ENCODE peak calls at places on chromosomes 6 and 20, in nine cellular contexts. One of them, this sample, is unnamed.

GRCh38 chr20:49729780-49730179 is 16.1 kb upstream of the B4GALT5 start:
- DNase-seq in AG09319: peak
- DNase-seq in T-helper 9 cell: no peak
- DNase-seq in omental fat pad: no peak
- DNase-seq in hepatocyte: no peak
- DNase-seq in left kidney: no peak
- DNase-seq in germinal center: no peak
- DNase-seq in AG20443: peak
- DNase-seq in fibroblast of pulmonary artery: peak
- DNase-seq in this sample: no peak

GRCh38 chr6:53960311-53960710 is 150.9 kb upstream of the MLIP start:
- DNase-seq in left kidney: no peak
- DNase-seq in AG20443: peak
- DNase-seq in germinal center: no peak
- DNase-seq in T-helper 9 cell: no peak
- DNase-seq in AG09319: no peak
- DNase-seq in omental fat pad: no peak
- DNase-seq in fibroblast of pulmonary artery: no peak
- DNase-seq in hepatocyte: no peak
- DNase-seq in this sample: no peak

GRCh38 chr6:154878866-154879491 is 116.1 kb upstream of the TIAM2 start:
- DNase-seq in fibroblast of pulmonary artery: peak
- DNase-seq in left kidney: no peak
- DNase-seq in germinal center: no peak
- DNase-seq in T-helper 9 cell: no peak
- DNase-seq in omental fat pad: no peak
- DNase-seq in AG20443: no peak
- DNase-seq in AG09319: no peak
- DNase-seq in hepatocyte: no peak
- DNase-seq in this sample: no peak

GRCh38 chr20:48604426-48604825 is 223.4 kb downstream of the PREX1 start:
- DNase-seq in left kidney: no peak
- DNase-seq in omental fat pad: no peak
- DNase-seq in AG20443: no peak
- DNase-seq in AG09319: no peak
- DNase-seq in T-helper 9 cell: no peak
- DNase-seq in germinal center: no peak
- DNase-seq in hepatocyte: no peak
- DNase-seq in fibroblast of pulmonary artery: no peak
- DNase-seq in this sample: no peak

GRCh38 chr6:133551847-133552331 is 310.7 kb downstream of the EYA4 start:
- DNase-seq in left kidney: peak
- DNase-seq in AG09319: peak
- DNase-seq in omental fat pad: no peak
- DNase-seq in germinal center: no peak
- DNase-seq in fibroblast of pulmonary artery: peak
- DNase-seq in T-helper 9 cell: no peak
- DNase-seq in hepatocyte: peak
- DNase-seq in AG20443: peak
- DNase-seq in this sample: no peak

GRCh38 chr6:25009351-25009750 is 73.6 kb upstream of the RIPOR2 start:
- DNase-seq in germinal center: no peak
- DNase-seq in T-helper 9 cell: no peak
- DNase-seq in omental fat pad: no peak
- DNase-seq in AG20443: no peak
- DNase-seq in fibroblast of pulmonary artery: no peak
- DNase-seq in AG09319: no peak
- DNase-seq in hepatocyte: no peak
- DNase-seq in left kidney: no peak
- DNase-seq in this sample: no peak

GRCh38 chr6:16108996-16109658 is 19.8 kb upstream of the MYLIP start:
- DNase-seq in T-helper 9 cell: no peak
- DNase-seq in AG09319: no peak
- DNase-seq in germinal center: no peak
- DNase-seq in hepatocyte: peak
- DNase-seq in omental fat pad: no peak
- DNase-seq in fibroblast of pulmonary artery: peak
- DNase-seq in AG20443: no peak
- DNase-seq in left kidney: peak
- DNase-seq in this sample: peak

GRCh38 chr6:27672113-27672799 is 199.4 kb upstream of the ZNF184 start:
- DNase-seq in hepatocyte: peak
- DNase-seq in AG09319: no peak
- DNase-seq in left kidney: peak
- DNase-seq in AG20443: no peak
- DNase-seq in omental fat pad: no peak
- DNase-seq in germinal center: no peak
- DNase-seq in T-helper 9 cell: no peak
- DNase-seq in fibroblast of pulmonary artery: no peak
- DNase-seq in this sample: peak

GRCh38 chr6:35146453-35146852 is 5.3 kb upstream of the TCP11 start:
- DNase-seq in left kidney: peak
- DNase-seq in T-helper 9 cell: no peak
- DNase-seq in hepatocyte: peak
- DNase-seq in omental fat pad: no peak
- DNase-seq in fibroblast of pulmonary artery: peak
- DNase-seq in AG09319: peak
- DNase-seq in AG20443: peak
- DNase-seq in germinal center: no peak
- DNase-seq in this sample: peak

GRCh38 chr6:146741609-146742008 is 142.8 kb downstream of the ADGB start:
- DNase-seq in fibroblast of pulmonary artery: peak
- DNase-seq in left kidney: no peak
- DNase-seq in AG20443: no peak
- DNase-seq in germinal center: no peak
- DNase-seq in T-helper 9 cell: no peak
- DNase-seq in AG09319: no peak
- DNase-seq in omental fat pad: no peak
- DNase-seq in hepatocyte: no peak
- DNase-seq in this sample: no peak

GRCh38 chr20:56595746-56596478 is 33.2 kb upstream of the TFAP2C start:
- DNase-seq in T-helper 9 cell: no peak
- DNase-seq in AG09319: no peak
- DNase-seq in AG20443: no peak
- DNase-seq in hepatocyte: no peak
- DNase-seq in germinal center: no peak
- DNase-seq in fibroblast of pulmonary artery: no peak
- DNase-seq in left kidney: no peak
- DNase-seq in omental fat pad: no peak
- DNase-seq in this sample: no peak

GRCh38 chr20:25250508-25250907 is 2.6 kb downstream of the PYGB start:
- DNase-seq in omental fat pad: no peak
- DNase-seq in AG09319: no peak
- DNase-seq in AG20443: no peak
- DNase-seq in hepatocyte: peak
- DNase-seq in germinal center: no peak
- DNase-seq in left kidney: peak
- DNase-seq in T-helper 9 cell: no peak
- DNase-seq in fibroblast of pulmonary artery: no peak
- DNase-seq in this sample: no peak

GRCh38 chr20:56631990-56632327 is 2.9 kb downstream of the TFAP2C start:
- DNase-seq in hepatocyte: no peak
- DNase-seq in omental fat pad: no peak
- DNase-seq in germinal center: no peak
- DNase-seq in AG20443: peak
- DNase-seq in left kidney: no peak
- DNase-seq in fibroblast of pulmonary artery: no peak
- DNase-seq in T-helper 9 cell: no peak
- DNase-seq in AG09319: no peak
- DNase-seq in this sample: no peak

GRCh38 chr6:107731422-107732319 is 92.4 kb downstream of the SCML4 start:
- DNase-seq in omental fat pad: no peak
- DNase-seq in left kidney: no peak
- DNase-seq in AG09319: no peak
- DNase-seq in germinal center: peak
- DNase-seq in fibroblast of pulmonary artery: no peak
- DNase-seq in AG20443: no peak
- DNase-seq in hepatocyte: peak
- DNase-seq in T-helper 9 cell: no peak
- DNase-seq in this sample: no peak

GRCh38 chr6:166304106-166304505 is 4.1 kb downstream of the PRR18 start:
- DNase-seq in left kidney: no peak
- DNase-seq in fibroblast of pulmonary artery: no peak
- DNase-seq in AG09319: no peak
- DNase-seq in hepatocyte: no peak
- DNase-seq in germinal center: no peak
- DNase-seq in omental fat pad: no peak
- DNase-seq in T-helper 9 cell: no peak
- DNase-seq in AG20443: no peak
- DNase-seq in this sample: no peak

GRCh38 chr6:163122365-163122764 is 292.2 kb upstream of the QKI start:
- DNase-seq in germinal center: no peak
- DNase-seq in left kidney: no peak
- DNase-seq in AG20443: no peak
- DNase-seq in omental fat pad: no peak
- DNase-seq in fibroblast of pulmonary artery: no peak
- DNase-seq in AG09319: no peak
- DNase-seq in hepatocyte: no peak
- DNase-seq in T-helper 9 cell: no peak
- DNase-seq in this sample: no peak

GRCh38 chr6:131643262-131643631 is 6.1 kb downstream of the ENPP3 start:
- DNase-seq in T-helper 9 cell: no peak
- DNase-seq in hepatocyte: no peak
- DNase-seq in AG20443: no peak
- DNase-seq in AG09319: no peak
- DNase-seq in germinal center: no peak
- DNase-seq in left kidney: no peak
- DNase-seq in fibroblast of pulmonary artery: no peak
- DNase-seq in omental fat pad: no peak
- DNase-seq in this sample: no peak

GRCh38 chr20:844473-845225 is 11.1 kb downstream of the FAM110A start:
- DNase-seq in left kidney: peak
- DNase-seq in AG09319: peak
- DNase-seq in T-helper 9 cell: peak
- DNase-seq in fibroblast of pulmonary artery: peak
- DNase-seq in omental fat pad: peak
- DNase-seq in hepatocyte: peak
- DNase-seq in AG20443: peak
- DNase-seq in germinal center: peak
- DNase-seq in this sample: peak

GRCh38 chr6:126063512-126064146 is 77.3 kb downstream of the TRMT11 start:
- DNase-seq in T-helper 9 cell: no peak
- DNase-seq in omental fat pad: no peak
- DNase-seq in fibroblast of pulmonary artery: no peak
- DNase-seq in left kidney: peak
- DNase-seq in AG09319: no peak
- DNase-seq in AG20443: no peak
- DNase-seq in germinal center: no peak
- DNase-seq in hepatocyte: peak
- DNase-seq in this sample: no peak

GRCh38 chr6:13427838-13428527 is 59.4 kb downstream of the GFOD1 start:
- DNase-seq in AG09319: no peak
- DNase-seq in AG20443: no peak
- DNase-seq in omental fat pad: no peak
- DNase-seq in T-helper 9 cell: peak
- DNase-seq in fibroblast of pulmonary artery: no peak
- DNase-seq in left kidney: peak
- DNase-seq in hepatocyte: no peak
- DNase-seq in germinal center: peak
- DNase-seq in this sample: no peak

GRCh38 chr6:113082691-113083090 is 735.6 kb downstream of the RFPL4B start:
- DNase-seq in left kidney: peak
- DNase-seq in AG09319: peak
- DNase-seq in omental fat pad: no peak
- DNase-seq in AG20443: peak
- DNase-seq in germinal center: no peak
- DNase-seq in fibroblast of pulmonary artery: peak
- DNase-seq in T-helper 9 cell: no peak
- DNase-seq in hepatocyte: no peak
- DNase-seq in this sample: no peak

GRCh38 chr6:92122746-92123145 is 1296.6 kb downstream of the EPHA7 start:
- DNase-seq in AG20443: no peak
- DNase-seq in T-helper 9 cell: no peak
- DNase-seq in germinal center: no peak
- DNase-seq in fibroblast of pulmonary artery: no peak
- DNase-seq in omental fat pad: no peak
- DNase-seq in AG09319: no peak
- DNase-seq in left kidney: peak
- DNase-seq in hepatocyte: peak
- DNase-seq in this sample: no peak

GRCh38 chr20:23622839-23623343 is 14.9 kb downstream of the CST3 start:
- DNase-seq in left kidney: no peak
- DNase-seq in omental fat pad: peak
- DNase-seq in AG20443: peak
- DNase-seq in T-helper 9 cell: no peak
- DNase-seq in AG09319: peak
- DNase-seq in germinal center: no peak
- DNase-seq in hepatocyte: peak
- DNase-seq in fibroblast of pulmonary artery: peak
- DNase-seq in this sample: peak

GRCh38 chr20:33399924-33400323 is 1.4 kb downstream of the CDK5RAP1 start:
- DNase-seq in fibroblast of pulmonary artery: peak
- DNase-seq in T-helper 9 cell: no peak
- DNase-seq in AG20443: no peak
- DNase-seq in AG09319: no peak
- DNase-seq in omental fat pad: no peak
- DNase-seq in germinal center: no peak
- DNase-seq in left kidney: no peak
- DNase-seq in hepatocyte: no peak
- DNase-seq in this sample: no peak

GRCh38 chr6:75751443-75751842 is 2.4 kb downstream of the MYO6 start:
- DNase-seq in fibroblast of pulmonary artery: peak
- DNase-seq in AG20443: no peak
- DNase-seq in hepatocyte: no peak
- DNase-seq in germinal center: no peak
- DNase-seq in T-helper 9 cell: no peak
- DNase-seq in left kidney: peak
- DNase-seq in AG09319: no peak
- DNase-seq in omental fat pad: no peak
- DNase-seq in this sample: no peak

GRCh38 chr6:170058878-170059485 is 231.9 kb downstream of the DLL1 start:
- DNase-seq in T-helper 9 cell: no peak
- DNase-seq in hepatocyte: no peak
- DNase-seq in left kidney: no peak
- DNase-seq in fibroblast of pulmonary artery: no peak
- DNase-seq in omental fat pad: no peak
- DNase-seq in germinal center: no peak
- DNase-seq in AG20443: no peak
- DNase-seq in AG09319: no peak
- DNase-seq in this sample: no peak

GRCh38 chr20:2042400-2042799 is 48.5 kb upstream of the PDYN start:
- DNase-seq in hepatocyte: no peak
- DNase-seq in AG09319: peak
- DNase-seq in omental fat pad: no peak
- DNase-seq in germinal center: no peak
- DNase-seq in T-helper 9 cell: no peak
- DNase-seq in fibroblast of pulmonary artery: peak
- DNase-seq in left kidney: no peak
- DNase-seq in AG20443: peak
- DNase-seq in this sample: no peak

GRCh38 chr20:17636523-17637412 is 45.3 kb downstream of the RRBP1 start:
- DNase-seq in T-helper 9 cell: no peak
- DNase-seq in left kidney: peak
- DNase-seq in AG09319: no peak
- DNase-seq in omental fat pad: no peak
- DNase-seq in AG20443: no peak
- DNase-seq in fibroblast of pulmonary artery: no peak
- DNase-seq in germinal center: no peak
- DNase-seq in hepatocyte: no peak
- DNase-seq in this sample: no peak

GRCh38 chr6:75275067-75275466 is 9.5 kb downstream of the TMEM30A start:
- DNase-seq in AG20443: peak
- DNase-seq in left kidney: no peak
- DNase-seq in T-helper 9 cell: no peak
- DNase-seq in AG09319: peak
- DNase-seq in hepatocyte: no peak
- DNase-seq in germinal center: no peak
- DNase-seq in omental fat pad: no peak
- DNase-seq in fibroblast of pulmonary artery: peak
- DNase-seq in this sample: peak

GRCh38 chr20:51223163-51223562 is 200.3 kb upstream of the KCNG1 start:
- DNase-seq in AG09319: no peak
- DNase-seq in AG20443: no peak
- DNase-seq in hepatocyte: no peak
- DNase-seq in left kidney: no peak
- DNase-seq in fibroblast of pulmonary artery: no peak
- DNase-seq in omental fat pad: no peak
- DNase-seq in germinal center: no peak
- DNase-seq in T-helper 9 cell: no peak
- DNase-seq in this sample: no peak

GRCh38 chr6:150087336-150087735 is 18.4 kb upstream of the ULBP3 start:
- DNase-seq in germinal center: no peak
- DNase-seq in omental fat pad: no peak
- DNase-seq in left kidney: no peak
- DNase-seq in AG20443: no peak
- DNase-seq in T-helper 9 cell: no peak
- DNase-seq in AG09319: no peak
- DNase-seq in hepatocyte: no peak
- DNase-seq in fibroblast of pulmonary artery: no peak
- DNase-seq in this sample: no peak